ENCODE peak calls at places on chromosome 14, in four cellular contexts. G is GM13977, Q is mesothelial cell of epicardium, N is HepG2. V is an unnamed sample.

GRCh38 chr14:37590810-37591139 is 4.3 kb downstream of the FOXA1 start:
- DNase-seq in Q (no peak), G (peak), N (no peak), V (no peak)

GRCh38 chr14:21308132-21308478 is 28.2 kb downstream of the RPGRIP1 start:
- DNase-seq in G (peak), Q (no peak), N (peak), V (no peak)

GRCh38 chr14:72516936-72517408 is 376.9 kb downstream of the DPF3 start:
- DNase-seq in Q (peak), N (peak), G (peak), V (peak)

GRCh38 chr14:39884091-39884490 is 451.9 kb upstream of the FBXO33 start:
- DNase-seq in Q (no peak), N (no peak), G (no peak), V (no peak)

GRCh38 chr14:44113769-44114730 is 393.0 kb downstream of the FSCB start:
- DNase-seq in G (no peak), N (no peak), Q (no peak), V (no peak)

GRCh38 chr14:23569443-23570151 is 2.0 kb upstream of the AP1G2 start:
- DNase-seq in Q (no peak), G (no peak), N (peak), V (no peak)

GRCh38 chr14:101064718-101065117 is 161.2 kb upstream of the RTL1 start:
- DNase-seq in G (no peak), N (no peak), Q (no peak), V (no peak)

GRCh38 chr14:56592746-56593544 is 13.3 kb downstream of the TMEM260 start:
- DNase-seq in G (no peak), Q (no peak), N (peak), V (no peak)

GRCh38 chr14:52263190-52263589 is 4.3 kb upstream of the PTGDR start:
- DNase-seq in G (no peak), N (no peak), Q (no peak), V (no peak)

GRCh38 chr14:52003324-52003723 is 14.0 kb downstream of the RTRAF start:
- DNase-seq in N (no peak), G (no peak), Q (no peak), V (no peak)

GRCh38 chr14:23009483-23009938 is 432 bp downstream of the C14orf93 start:
- DNase-seq in Q (no peak), G (no peak), N (no peak), V (no peak)

GRCh38 chr14:72714871-72715214 is 179.1 kb downstream of the DPF3 start:
- DNase-seq in Q (no peak), G (no peak), N (no peak), V (no peak)

DNA sequence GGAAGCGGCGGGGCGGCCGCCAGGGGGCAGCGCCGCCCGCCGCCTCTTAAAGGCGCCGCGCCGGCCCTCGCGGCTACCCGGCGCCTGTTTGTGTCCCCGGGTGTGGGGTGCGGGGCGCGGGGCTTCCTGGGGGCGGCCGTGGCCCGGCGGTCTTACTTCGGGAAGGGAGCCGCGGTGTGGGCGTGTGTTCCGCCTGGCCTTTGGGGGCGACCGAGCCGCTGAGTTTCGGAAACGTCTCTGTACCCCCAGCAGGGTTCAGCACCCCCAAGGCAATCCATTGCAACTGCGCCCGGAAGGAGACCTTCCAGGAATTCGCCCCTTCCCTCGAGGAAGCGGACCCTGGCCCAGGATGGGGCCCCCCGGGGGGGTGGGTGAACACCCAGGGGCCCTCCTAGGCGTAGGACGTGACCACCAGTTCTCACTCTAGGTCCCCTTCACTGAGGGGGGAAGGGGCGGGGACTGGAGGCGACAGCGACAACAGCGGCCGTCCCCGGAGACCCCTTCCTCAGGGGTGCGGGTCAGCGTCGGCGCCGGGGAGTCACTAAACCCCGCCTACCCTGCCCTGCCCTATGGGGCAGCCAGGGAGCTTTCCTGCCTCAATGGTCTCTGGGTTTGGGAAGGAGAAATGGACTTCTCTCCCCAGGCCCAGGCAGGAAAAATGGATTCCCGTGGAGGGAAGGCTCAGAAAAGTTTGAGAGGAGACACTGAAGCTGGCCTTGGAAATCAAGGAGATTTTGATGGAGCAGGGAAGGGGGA is at the start of gene ITPK1:
- DNase-seq in Q (peak), N (peak), G (peak), V (no peak)
- TF ChIP-seq CTCF in Q (peak), N (no peak), G (peak), V (no peak)

DNA sequence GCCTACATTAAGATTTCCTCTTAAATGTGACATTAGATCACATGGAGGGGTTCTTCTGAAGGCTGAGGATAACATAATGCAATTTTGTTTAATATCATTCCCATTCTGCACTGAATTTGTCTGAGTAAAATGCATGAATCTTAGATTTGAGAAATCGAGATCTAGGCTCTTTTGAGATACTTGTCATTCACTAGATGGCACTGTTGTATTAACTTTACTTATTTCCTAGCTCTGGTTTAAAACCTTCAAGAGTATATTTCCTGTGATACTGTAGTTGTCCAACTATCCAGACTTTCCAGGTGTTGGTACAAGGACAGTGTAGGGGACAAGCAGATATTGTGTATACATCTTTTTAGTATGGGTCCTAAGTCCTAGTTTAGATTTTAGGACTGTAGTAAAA is 91.7 kb upstream of the SEL1L start:
- DNase-seq in Q (no peak), G (peak), N (peak), V (no peak)
- TF ChIP-seq CTCF in Q (no peak), G (peak), N (peak), V (no peak)

DNA sequence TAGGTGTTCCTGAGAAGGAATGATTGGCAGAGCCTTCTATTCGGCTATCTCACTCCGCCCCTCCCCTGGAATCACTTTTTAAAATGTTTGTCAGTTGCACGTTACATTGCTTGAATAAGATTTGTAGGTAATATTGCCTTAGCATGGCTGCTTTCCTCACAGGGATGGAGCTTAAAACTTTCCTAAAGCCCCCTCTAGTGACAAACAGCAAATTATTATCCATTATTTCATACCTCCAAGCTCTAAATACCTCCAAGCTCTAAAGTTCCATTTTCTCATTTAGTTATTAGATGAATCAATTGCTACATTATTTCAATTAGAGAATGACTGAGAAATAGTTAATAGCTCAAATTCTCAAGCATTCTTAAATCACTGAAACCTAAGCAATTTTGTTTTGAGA is 5.1 kb upstream of the SPATA7 start:
- DNase-seq in Q (no peak), N (no peak), G (peak), V (no peak)
- TF ChIP-seq CTCF in Q (no peak), N (peak), G (peak), V (no peak)

GRCh38 chr14:66403183-66403582 is 83.0 kb upstream of the CCDC196 start:
- DNase-seq in G (no peak), Q (no peak), N (peak), V (no peak)
- TF ChIP-seq CTCF in G (peak), Q (no peak), N (peak), V (no peak)

GRCh38 chr14:69652942-69653680 is 41.7 kb downstream of the SUSD6 start:
- DNase-seq in G (no peak), N (no peak), Q (no peak), V (no peak)
- TF ChIP-seq CTCF in G (no peak), N (no peak), Q (no peak), V (no peak)

GRCh38 chr14:99748529-99748928 is 44.7 kb upstream of the EML1 start:
- DNase-seq in N (no peak), Q (no peak), G (no peak), V (no peak)

GRCh38 chr14:99747582-99748330 is 45.5 kb upstream of the EML1 start:
- DNase-seq in G (no peak), N (no peak), Q (no peak), V (no peak)

GRCh38 chr14:99745307-99745951 is 47.8 kb upstream of the EML1 start:
- DNase-seq in N (no peak), G (no peak), Q (no peak), V (no peak)

GRCh38 chr14:99749142-99749541 is 44.1 kb upstream of the EML1 start:
- DNase-seq in Q (no peak), N (no peak), G (no peak), V (no peak)

DNA sequence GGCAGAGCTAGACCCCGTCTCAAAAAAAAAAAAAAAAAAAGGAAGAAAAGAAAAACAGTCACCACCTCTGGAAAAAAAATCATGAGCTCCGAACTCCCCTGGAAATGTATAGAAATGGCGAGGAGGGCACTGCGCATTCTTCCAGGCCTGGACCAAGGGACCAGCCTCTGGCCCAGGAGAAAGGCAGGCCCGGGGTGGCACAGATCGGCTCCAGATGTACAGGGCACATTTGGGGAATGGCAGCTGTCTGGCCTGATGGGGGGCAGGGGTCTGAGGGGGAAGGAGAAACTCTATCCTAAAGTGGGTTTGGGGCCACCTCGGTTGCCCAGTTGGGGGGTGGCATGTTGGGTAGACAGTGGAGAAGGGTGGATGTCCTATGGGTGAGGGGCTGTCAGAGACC is 46.0 kb upstream of the EML1 start:
- DNase-seq in N (no peak), Q (no peak), G (no peak), V (no peak)
- TF ChIP-seq CTCF in N (no peak), Q (no peak), G (no peak), V (no peak)

DNA sequence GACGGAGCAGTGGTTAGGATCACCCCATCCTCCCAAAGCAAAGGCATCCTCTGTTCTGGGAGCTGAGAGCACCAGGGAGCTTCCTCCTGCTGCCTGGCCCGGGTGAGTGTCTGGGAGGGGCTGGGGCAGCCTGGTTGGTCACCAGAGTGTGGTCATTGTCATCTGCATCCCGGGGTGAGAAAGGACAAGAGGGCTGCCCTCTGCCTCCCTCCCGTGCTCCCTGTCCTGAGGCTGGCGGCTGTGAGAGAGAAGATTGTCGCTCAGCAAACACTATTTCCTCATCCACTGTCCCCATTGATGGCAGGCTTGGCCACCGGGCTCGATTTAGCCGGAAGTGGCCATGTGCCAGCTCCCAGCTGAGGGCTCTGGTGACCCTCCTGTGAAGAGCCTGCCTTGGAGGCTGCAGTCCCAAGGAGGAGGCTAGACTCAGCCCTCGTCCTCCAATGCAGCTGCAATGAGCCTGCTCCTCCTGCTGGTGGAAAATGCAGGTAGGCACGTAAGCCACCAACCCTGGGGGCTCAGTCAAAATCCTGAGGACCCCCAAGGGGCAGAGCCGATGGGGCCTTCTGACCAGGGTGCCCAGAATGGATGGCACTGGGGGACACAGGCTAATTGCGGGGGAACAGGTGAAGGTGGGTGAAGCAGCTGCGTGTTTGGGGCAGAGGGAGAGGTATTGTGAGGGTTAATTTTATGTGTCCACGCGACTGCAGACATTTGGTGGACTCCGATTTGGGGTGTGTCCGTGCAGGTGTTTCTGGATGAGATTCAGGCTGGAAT is 155.7 kb downstream of the KIF26A start:
- DNase-seq in G (no peak), Q (no peak), N (no peak), V (no peak)
- TF ChIP-seq CTCF in G (no peak), Q (no peak), N (peak), V (no peak)

DNA sequence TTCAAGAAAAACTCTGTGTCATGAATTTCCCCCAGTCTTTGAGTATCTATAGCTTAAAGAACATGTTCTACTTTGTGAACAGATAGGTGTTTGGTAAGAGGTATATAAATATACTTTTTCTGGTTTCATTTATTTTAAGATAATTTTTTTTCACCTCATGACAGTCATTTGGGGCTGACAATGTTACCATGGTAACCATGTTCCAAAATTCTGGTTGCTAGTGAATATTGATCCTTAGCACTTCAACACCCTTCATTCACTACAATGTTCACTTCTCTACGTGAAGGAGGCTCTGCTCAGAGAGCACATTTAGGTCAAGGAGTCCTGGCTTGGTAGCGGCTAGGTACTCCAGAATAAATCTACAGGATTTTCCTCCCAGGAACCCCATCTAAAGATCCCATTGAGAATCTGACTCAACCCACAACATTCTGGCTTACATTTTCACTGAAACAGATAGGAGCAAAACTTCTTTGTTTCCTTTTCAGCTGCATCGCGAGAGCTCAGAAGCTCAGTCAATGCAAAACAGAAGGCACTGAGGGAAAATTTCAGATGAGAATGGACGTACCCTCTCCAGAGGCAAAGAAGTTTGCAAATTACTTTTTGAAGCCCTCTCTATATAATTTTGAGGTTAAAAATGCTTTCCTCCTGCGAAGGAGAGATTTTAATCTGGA is 93.6 kb downstream of the ARF6 start:
- DNase-seq in G (no peak), N (peak), Q (no peak), V (no peak)
- TF ChIP-seq CTCF in G (no peak), N (no peak), Q (no peak), V (no peak)

GRCh38 chr14:105072892-105073719 is 7.9 kb upstream of the GPR132 start:
- DNase-seq in Q (no peak), G (no peak), N (no peak), V (no peak)
- TF ChIP-seq CTCF in Q (no peak), G (no peak), N (no peak), V (no peak)